ENCODE peak calls at places on chromosomes 1 and 21, in four cellular contexts. K, N, R and Y are unnamed samples.

GRCh38 chr1:77655431-77655974 is 27.0 kb downstream of the ZZZ3 start:
- DNase-seq in K (no peak), R (no peak), N (no peak), Y (no peak)

GRCh38 chr1:185668013-185668412 is 66.2 kb upstream of the HMCN1 start:
- DNase-seq in R (no peak), N (no peak), K (no peak), Y (no peak)

GRCh38 chr21:29697555-29698193 is 242.1 kb downstream of the GRIK1 start:
- DNase-seq in R (no peak), N (peak; percentile 18), K (no peak), Y (no peak)

GRCh38 chr1:202164271-202165037 is 4.1 kb upstream of the PTPN7 start:
- DNase-seq in N (no peak), R (no peak), K (no peak), Y (no peak)

GRCh38 chr1:199029855-199030254 is 391.0 kb downstream of the PTPRC start:
- DNase-seq in K (peak; percentile 62), N (peak; percentile 46), R (no peak), Y (peak; percentile 44)

GRCh38 chr1:66274634-66275033 is 259.3 kb upstream of the SGIP1 start:
- DNase-seq in R (no peak), K (peak; percentile 84), N (no peak), Y (peak; percentile 74)

GRCh38 chr1:46001087-46001785 is 131.2 kb downstream of the PIK3R3 start:
- DNase-seq in K (no peak), R (no peak), N (no peak), Y (no peak)

GRCh38 chr1:1889847-1890505 is 911 bp downstream of the GNB1 start:
- DNase-seq in R (peak; percentile 19), N (peak; percentile 50), K (peak; percentile 61), Y (peak; percentile 35)

GRCh38 chr1:55172272-55172671 is 42.9 kb downstream of the USP24 start:
- DNase-seq in N (no peak), K (no peak), R (no peak), Y (no peak)

GRCh38 chr1:59052194-59052593 is 244.7 kb upstream of the FGGY start:
- DNase-seq in R (no peak), N (no peak), K (no peak), Y (no peak)

GRCh38 chr21:30057108-30057507 is 109.5 kb downstream of the CLDN17 start:
- DNase-seq in K (no peak), R (no peak), N (no peak), Y (no peak)

GRCh38 chr21:34186119-34186719 is 112.8 kb downstream of the MRPS6 start:
- DNase-seq in R (no peak), K (no peak), N (no peak), Y (no peak)

GRCh38 chr1:230495891-230496385 is 69.8 kb upstream of the PGBD5 start:
- DNase-seq in N (peak; percentile 17), K (peak; percentile 10), R (no peak), Y (peak; percentile 21)

GRCh38 chr21:39867198-39867650 is at the start of gene PCP4:
- DNase-seq in R (no peak), K (peak; percentile 34), N (peak; percentile 13), Y (peak; percentile 74)